ENCODE peak calls at places on chromosomes 4 and X, in nine cellular contexts. One of them, this sample, is unnamed. For H3K9me3 and H3K27me3, the result is how much of the 10 kb centered on the place peaks cover.

GRCh38 chr4:66045913-66046312 is 375.6 kb upstream of the EPHA5 start:
- DNase-seq in GM23248: no peak
- DNase-seq in A673: no peak
- DNase-seq in fibroblast of lung: no peak
- DNase-seq in SJSA1: no peak
- DNase-seq in tibial nerve: no peak
- DNase-seq in endothelial cell of umbilical vein: no peak
- DNase-seq in lower lobe of right lung: no peak
- DNase-seq in MG63: no peak
- DNase-seq in this sample: no peak

GRCh38 chr4:101163936-101164335 is 183.4 kb downstream of the PPP3CA start:
- DNase-seq in GM23248: peak
- DNase-seq in A673: no peak
- DNase-seq in fibroblast of lung: peak
- DNase-seq in SJSA1: no peak
- DNase-seq in tibial nerve: no peak
- DNase-seq in endothelial cell of umbilical vein: no peak
- DNase-seq in lower lobe of right lung: no peak
- DNase-seq in MG63: no peak
- DNase-seq in this sample: no peak

GRCh38 chr4:110615366-110616161 is 7.3 kb downstream of the PITX2 start:
- DNase-seq in GM23248: no peak
- DNase-seq in A673: no peak
- DNase-seq in fibroblast of lung: no peak
- DNase-seq in SJSA1: no peak
- DNase-seq in tibial nerve: no peak
- DNase-seq in endothelial cell of umbilical vein: no peak
- DNase-seq in lower lobe of right lung: no peak
- DNase-seq in MG63: no peak
- DNase-seq in this sample: no peak

GRCh38 chrX:1750267-1750666 is 135.4 kb downstream of the ASMT start:
- DNase-seq in GM23248: no peak
- DNase-seq in A673: no peak
- DNase-seq in fibroblast of lung: no peak
- DNase-seq in SJSA1: no peak
- DNase-seq in tibial nerve: no peak
- DNase-seq in endothelial cell of umbilical vein: no peak
- DNase-seq in lower lobe of right lung: no peak
- DNase-seq in MG63: peak
- DNase-seq in this sample: no peak

GRCh38 chr4:52560844-52561280 is 98.2 kb downstream of the USP46 start:
- DNase-seq in GM23248: peak
- DNase-seq in A673: no peak
- DNase-seq in fibroblast of lung: peak
- DNase-seq in SJSA1: no peak
- DNase-seq in tibial nerve: no peak
- DNase-seq in endothelial cell of umbilical vein: no peak
- DNase-seq in lower lobe of right lung: no peak
- DNase-seq in MG63: no peak
- DNase-seq in this sample: no peak

GRCh38 chr4:81757706-81758105 is 286.0 kb upstream of the RASGEF1B start:
- DNase-seq in GM23248: no peak
- DNase-seq in A673: no peak
- DNase-seq in fibroblast of lung: no peak
- DNase-seq in SJSA1: no peak
- DNase-seq in tibial nerve: no peak
- DNase-seq in endothelial cell of umbilical vein: no peak
- DNase-seq in lower lobe of right lung: no peak
- DNase-seq in MG63: no peak
- DNase-seq in this sample: no peak

GRCh38 chr4:37837446-37837845 is 11.0 kb downstream of the PGM2 start:
- DNase-seq in GM23248: peak
- DNase-seq in A673: peak
- DNase-seq in fibroblast of lung: peak
- DNase-seq in SJSA1: no peak
- DNase-seq in tibial nerve: no peak
- DNase-seq in endothelial cell of umbilical vein: peak
- DNase-seq in lower lobe of right lung: no peak
- DNase-seq in MG63: no peak
- DNase-seq in this sample: no peak

GRCh38 chr4:8391972-8392371 is 48.6 kb downstream of the ACOX3 start:
- DNase-seq in GM23248: peak
- DNase-seq in A673: peak
- DNase-seq in fibroblast of lung: peak
- DNase-seq in SJSA1: no peak
- DNase-seq in tibial nerve: no peak
- DNase-seq in endothelial cell of umbilical vein: peak
- DNase-seq in lower lobe of right lung: no peak
- DNase-seq in MG63: peak
- DNase-seq in this sample: no peak

GRCh38 chr4:118758293-118758692 is 73.1 kb downstream of the METTL14 start:
- DNase-seq in GM23248: no peak
- DNase-seq in A673: no peak
- DNase-seq in fibroblast of lung: no peak
- DNase-seq in SJSA1: no peak
- DNase-seq in tibial nerve: no peak
- DNase-seq in endothelial cell of umbilical vein: no peak
- DNase-seq in lower lobe of right lung: no peak
- DNase-seq in MG63: no peak
- DNase-seq in this sample: no peak

GRCh38 chrX:1249101-1249887 is 19.3 kb upstream of the CSF2RA start:
- DNase-seq in GM23248: peak
- DNase-seq in A673: peak
- DNase-seq in fibroblast of lung: peak
- DNase-seq in SJSA1: no peak
- DNase-seq in tibial nerve: no peak
- DNase-seq in endothelial cell of umbilical vein: no peak
- DNase-seq in lower lobe of right lung: peak
- DNase-seq in MG63: peak
- DNase-seq in this sample: no peak

GRCh38 chrX:154013614-154014360 is 5.9 kb downstream of the IRAK1 start:
- DNase-seq in GM23248: peak
- DNase-seq in A673: peak
- DNase-seq in fibroblast of lung: no peak
- DNase-seq in SJSA1: no peak
- DNase-seq in tibial nerve: no peak
- DNase-seq in endothelial cell of umbilical vein: peak
- DNase-seq in lower lobe of right lung: peak
- DNase-seq in MG63: no peak
- DNase-seq in this sample: no peak

GRCh38 chr4:128355301-128355700 is 67.7 kb upstream of the PGRMC2 start:
- DNase-seq in GM23248: peak
- DNase-seq in A673: peak
- DNase-seq in fibroblast of lung: peak
- DNase-seq in SJSA1: no peak
- DNase-seq in tibial nerve: no peak
- DNase-seq in endothelial cell of umbilical vein: peak
- DNase-seq in lower lobe of right lung: no peak
- DNase-seq in MG63: no peak
- DNase-seq in this sample: no peak

GRCh38 chr4:184598753-184599491 is 50.3 kb downstream of the CASP3 start:
- DNase-seq in GM23248: peak
- DNase-seq in A673: no peak
- DNase-seq in fibroblast of lung: no peak
- DNase-seq in SJSA1: no peak
- DNase-seq in tibial nerve: no peak
- DNase-seq in endothelial cell of umbilical vein: no peak
- DNase-seq in lower lobe of right lung: no peak
- DNase-seq in MG63: peak
- DNase-seq in this sample: no peak

GRCh38 chr4:72302981-72303704 is 265.9 kb downstream of the ADAMTS3 start:
- DNase-seq in GM23248: peak
- DNase-seq in A673: peak
- DNase-seq in fibroblast of lung: peak
- DNase-seq in SJSA1: no peak
- DNase-seq in tibial nerve: no peak
- DNase-seq in endothelial cell of umbilical vein: peak
- DNase-seq in lower lobe of right lung: no peak
- DNase-seq in MG63: no peak
- DNase-seq in this sample: no peak

DNA sequence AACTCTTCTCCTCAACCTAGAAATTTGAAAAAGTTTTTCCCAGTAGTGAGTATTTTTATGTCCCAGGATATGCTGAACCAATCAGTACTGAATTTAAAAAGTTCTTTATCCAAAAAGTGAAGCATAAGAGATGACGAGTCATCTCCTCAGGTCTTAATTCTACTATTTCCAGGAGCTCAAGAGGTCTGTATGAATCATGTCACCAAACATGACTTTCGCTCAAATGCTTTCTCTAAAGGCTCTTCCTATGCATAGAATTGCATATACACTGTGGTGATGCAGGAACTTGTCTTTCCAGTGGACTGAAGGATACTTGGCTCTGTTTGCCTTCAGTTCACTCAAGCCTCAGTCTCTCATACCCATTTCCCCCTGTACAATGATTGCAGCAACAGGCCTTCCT is 36.1 kb downstream of the ZNF41 start:
- DNase-seq in GM23248: no peak
- DNase-seq in A673: no peak
- DNase-seq in fibroblast of lung: no peak
- DNase-seq in SJSA1: no peak
- DNase-seq in tibial nerve: no peak
- DNase-seq in endothelial cell of umbilical vein: no peak
- DNase-seq in lower lobe of right lung: no peak
- DNase-seq in MG63: no peak
- DNase-seq in this sample: no peak
- H3K9me3 ChIP-seq in GM23248: under half
- H3K9me3 ChIP-seq in A673: under half
- H3K9me3 ChIP-seq in fibroblast of lung: under half
- H3K9me3 ChIP-seq in SJSA1: under half
- H3K9me3 ChIP-seq in tibial nerve: under half
- H3K9me3 ChIP-seq in endothelial cell of umbilical vein: under half
- H3K9me3 ChIP-seq in lower lobe of right lung: under half
- H3K9me3 ChIP-seq in MG63: under half
- H3K9me3 ChIP-seq in this sample: under half

GRCh38 chr4:791866-792630 is 33.9 kb downstream of the CPLX1 start:
- DNase-seq in GM23248: peak
- DNase-seq in A673: peak
- DNase-seq in fibroblast of lung: peak
- DNase-seq in SJSA1: no peak
- DNase-seq in tibial nerve: peak
- DNase-seq in endothelial cell of umbilical vein: no peak
- DNase-seq in lower lobe of right lung: peak
- DNase-seq in MG63: no peak
- DNase-seq in this sample: no peak

GRCh38 chr4:793941-794621 is 31.8 kb downstream of the CPLX1 start:
- DNase-seq in GM23248: no peak
- DNase-seq in A673: no peak
- DNase-seq in fibroblast of lung: peak
- DNase-seq in SJSA1: no peak
- DNase-seq in tibial nerve: peak
- DNase-seq in endothelial cell of umbilical vein: no peak
- DNase-seq in lower lobe of right lung: peak
- DNase-seq in MG63: no peak
- DNase-seq in this sample: no peak

GRCh38 chr4:791201-791865 is 34.6 kb downstream of the CPLX1 start:
- DNase-seq in GM23248: no peak
- DNase-seq in A673: no peak
- DNase-seq in fibroblast of lung: no peak
- DNase-seq in SJSA1: no peak
- DNase-seq in tibial nerve: peak
- DNase-seq in endothelial cell of umbilical vein: no peak
- DNase-seq in lower lobe of right lung: peak
- DNase-seq in MG63: no peak
- DNase-seq in this sample: no peak

GRCh38 chr4:793109-793861 is 32.6 kb downstream of the CPLX1 start:
- DNase-seq in GM23248: peak
- DNase-seq in A673: no peak
- DNase-seq in fibroblast of lung: no peak
- DNase-seq in SJSA1: no peak
- DNase-seq in tibial nerve: peak
- DNase-seq in endothelial cell of umbilical vein: no peak
- DNase-seq in lower lobe of right lung: peak
- DNase-seq in MG63: no peak
- DNase-seq in this sample: no peak

DNA sequence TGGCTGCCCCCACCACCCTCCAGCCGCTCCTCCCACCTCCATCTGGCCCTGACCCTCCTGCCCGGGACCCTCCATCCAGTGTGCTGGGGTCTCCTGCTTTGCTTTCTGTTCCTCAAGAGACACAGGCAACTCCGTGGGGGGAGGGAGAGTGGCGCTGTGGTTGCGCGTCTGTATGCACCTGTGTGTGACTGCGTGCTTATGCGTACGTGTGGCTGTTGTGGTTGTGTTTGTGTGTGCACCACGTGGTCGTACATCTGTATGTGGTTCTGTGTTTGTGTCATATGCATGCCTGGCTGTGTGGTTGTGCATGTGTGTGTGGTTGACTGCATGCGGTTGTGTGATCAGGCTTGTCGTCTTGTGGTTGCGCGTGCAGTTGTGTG is 33.2 kb downstream of the CPLX1 start:
- DNase-seq in GM23248: no peak
- DNase-seq in A673: no peak
- DNase-seq in fibroblast of lung: no peak
- DNase-seq in SJSA1: no peak
- DNase-seq in tibial nerve: peak
- DNase-seq in endothelial cell of umbilical vein: no peak
- DNase-seq in lower lobe of right lung: peak
- DNase-seq in MG63: no peak
- DNase-seq in this sample: no peak
- H3K27me3 ChIP-seq in GM23248: half or more
- H3K27me3 ChIP-seq in A673: under half
- H3K27me3 ChIP-seq in fibroblast of lung: under half
- H3K27me3 ChIP-seq in SJSA1: under half
- H3K27me3 ChIP-seq in tibial nerve: half or more
- H3K27me3 ChIP-seq in endothelial cell of umbilical vein: under half
- H3K27me3 ChIP-seq in lower lobe of right lung: half or more
- H3K27me3 ChIP-seq in MG63: under half
- H3K27me3 ChIP-seq in this sample: under half

DNA sequence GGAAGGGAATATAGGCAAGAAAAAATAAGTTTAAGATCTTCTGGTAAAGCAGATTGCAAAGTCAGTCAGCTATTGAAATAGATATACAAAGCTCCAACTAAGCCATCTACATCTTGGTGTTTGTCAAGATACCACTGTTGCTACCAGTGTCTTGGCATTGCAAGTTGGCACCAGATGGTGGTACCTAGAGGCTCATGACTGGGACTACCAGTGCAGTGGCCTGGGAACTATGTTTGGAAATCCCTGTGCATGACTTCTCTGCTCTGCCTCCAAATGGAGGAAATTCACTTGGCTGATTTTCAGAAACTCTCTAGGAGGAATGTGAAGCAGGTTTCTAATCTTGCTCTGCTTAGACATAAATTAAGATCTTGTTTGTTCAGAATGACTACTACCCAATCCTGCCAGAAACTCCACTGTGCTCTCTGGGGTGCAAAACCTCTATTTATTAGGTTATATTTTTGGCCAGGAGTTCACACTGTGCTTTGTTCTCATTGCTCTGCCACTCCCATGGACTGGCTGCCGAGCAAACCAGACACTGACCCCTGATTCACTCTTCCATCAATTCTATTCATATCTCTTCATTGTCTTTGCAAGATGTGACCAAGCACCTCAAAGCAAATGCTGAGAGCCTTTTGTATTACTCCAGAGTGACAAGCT is 272.4 kb upstream of the FGF16 start:
- DNase-seq in GM23248: no peak
- DNase-seq in A673: no peak
- DNase-seq in fibroblast of lung: no peak
- DNase-seq in SJSA1: no peak
- DNase-seq in tibial nerve: no peak
- DNase-seq in endothelial cell of umbilical vein: no peak
- DNase-seq in lower lobe of right lung: no peak
- DNase-seq in MG63: peak
- DNase-seq in this sample: no peak
- H3K9me3 ChIP-seq in GM23248: under half
- H3K9me3 ChIP-seq in A673: under half
- H3K9me3 ChIP-seq in fibroblast of lung: under half
- H3K9me3 ChIP-seq in SJSA1: under half
- H3K9me3 ChIP-seq in tibial nerve: under half
- H3K9me3 ChIP-seq in endothelial cell of umbilical vein: under half
- H3K9me3 ChIP-seq in lower lobe of right lung: under half
- H3K9me3 ChIP-seq in MG63: under half
- H3K9me3 ChIP-seq in this sample: under half

GRCh38 chr4:7041851-7042696 is 1.1 kb upstream of the TADA2B start:
- DNase-seq in GM23248: no peak
- DNase-seq in A673: peak
- DNase-seq in fibroblast of lung: peak
- DNase-seq in SJSA1: no peak
- DNase-seq in tibial nerve: peak
- DNase-seq in endothelial cell of umbilical vein: no peak
- DNase-seq in lower lobe of right lung: peak
- DNase-seq in MG63: peak
- DNase-seq in this sample: no peak
- H3K27me3 ChIP-seq in GM23248: under half
- H3K27me3 ChIP-seq in A673: under half
- H3K27me3 ChIP-seq in fibroblast of lung: under half
- H3K27me3 ChIP-seq in SJSA1: under half
- H3K27me3 ChIP-seq in tibial nerve: under half
- H3K27me3 ChIP-seq in endothelial cell of umbilical vein: under half
- H3K27me3 ChIP-seq in lower lobe of right lung: under half
- H3K27me3 ChIP-seq in MG63: under half
- H3K27me3 ChIP-seq in this sample: under half

This sample was measured in RWPE2.